ENCODE peak calls at places on chromosomes 12 and 14, in five cellular contexts. One of them, this sample, is unnamed.

GRCh38 chr14:23414254-23414653 is 6.2 kb upstream of the MYH6 start:
- DNase-seq in testis: peak
- DNase-seq in neural crest cell: no peak
- DNase-seq in GM13976: no peak
- DNase-seq in heart right ventricle: no peak
- DNase-seq in this sample: no peak

GRCh38 chr14:47606601-47607000 is 68.8 kb downstream of the MDGA2 start:
- DNase-seq in testis: no peak
- DNase-seq in heart right ventricle: no peak
- DNase-seq in neural crest cell: no peak
- DNase-seq in GM13976: no peak
- DNase-seq in this sample: no peak

GRCh38 chr12:59844775-59845174 is 248.9 kb downstream of the SLC16A7 start:
- DNase-seq in GM13976: no peak
- DNase-seq in neural crest cell: no peak
- DNase-seq in testis: no peak
- DNase-seq in heart right ventricle: no peak
- DNase-seq in this sample: no peak

GRCh38 chr14:21346532-21347135 is 37.2 kb downstream of the SUPT16H start:
- DNase-seq in testis: no peak
- DNase-seq in heart right ventricle: no peak
- DNase-seq in neural crest cell: no peak
- DNase-seq in GM13976: no peak
- DNase-seq in this sample: no peak

GRCh38 chr14:68671899-68672298 is 121.0 kb downstream of the ZFP36L1 start:
- DNase-seq in GM13976: no peak
- DNase-seq in testis: no peak
- DNase-seq in neural crest cell: no peak
- DNase-seq in heart right ventricle: no peak
- DNase-seq in this sample: peak

GRCh38 chr14:71742491-71742890 is 189.7 kb upstream of the RGS6 start:
- DNase-seq in GM13976: no peak
- DNase-seq in testis: no peak
- DNase-seq in neural crest cell: no peak
- DNase-seq in heart right ventricle: no peak
- DNase-seq in this sample: no peak

GRCh38 chr12:107344035-107344808 is 250.9 kb upstream of the CRY1 start:
- DNase-seq in neural crest cell: no peak
- DNase-seq in testis: no peak
- DNase-seq in GM13976: no peak
- DNase-seq in heart right ventricle: no peak
- DNase-seq in this sample: no peak

GRCh38 chr12:44523828-44524227 is 352.3 kb downstream of the NELL2 start:
- DNase-seq in GM13976: no peak
- DNase-seq in heart right ventricle: no peak
- DNase-seq in neural crest cell: no peak
- DNase-seq in testis: no peak
- DNase-seq in this sample: no peak

GRCh38 chr12:104526320-104526719 is 69.6 kb downstream of the CHST11 start:
- DNase-seq in heart right ventricle: no peak
- DNase-seq in GM13976: no peak
- DNase-seq in testis: no peak
- DNase-seq in neural crest cell: no peak
- DNase-seq in this sample: no peak

GRCh38 chr14:65833256-65833880 is 420.8 kb downstream of the FUT8 start:
- DNase-seq in heart right ventricle: no peak
- DNase-seq in testis: peak
- DNase-seq in GM13976: no peak
- DNase-seq in neural crest cell: no peak
- DNase-seq in this sample: no peak

GRCh38 chr12:58293308-58293983 is 352.1 kb downstream of the ATP23 start:
- DNase-seq in heart right ventricle: no peak
- DNase-seq in testis: no peak
- DNase-seq in neural crest cell: no peak
- DNase-seq in GM13976: no peak
- DNase-seq in this sample: no peak

GRCh38 chr12:123667771-123668170 is 3.1 kb upstream of the TCTN2 start:
- DNase-seq in GM13976: no peak
- DNase-seq in heart right ventricle: no peak
- DNase-seq in testis: no peak
- DNase-seq in neural crest cell: no peak
- DNase-seq in this sample: no peak

GRCh38 chr14:50059773-50060629 is 56.4 kb downstream of the VCPKMT start:
- DNase-seq in heart right ventricle: no peak
- DNase-seq in neural crest cell: no peak
- DNase-seq in GM13976: no peak
- DNase-seq in testis: no peak
- DNase-seq in this sample: no peak

GRCh38 chr14:55434805-55435174 is 5.6 kb downstream of the TBPL2 start:
- DNase-seq in heart right ventricle: no peak
- DNase-seq in GM13976: no peak
- DNase-seq in testis: no peak
- DNase-seq in neural crest cell: no peak
- DNase-seq in this sample: no peak

GRCh38 chr14:100620437-100621100 is 33.4 kb upstream of the BEGAIN start:
- DNase-seq in GM13976: no peak
- DNase-seq in neural crest cell: no peak
- DNase-seq in heart right ventricle: no peak
- DNase-seq in testis: no peak
- DNase-seq in this sample: no peak

GRCh38 chr14:93369393-93370266 is 22.6 kb downstream of the COX8C start:
- DNase-seq in GM13976: peak
- DNase-seq in neural crest cell: no peak
- DNase-seq in heart right ventricle: no peak
- DNase-seq in testis: no peak
- DNase-seq in this sample: no peak

GRCh38 chr14:25055998-25056687 is 6.2 kb upstream of the STXBP6 start:
- DNase-seq in GM13976: no peak
- DNase-seq in neural crest cell: no peak
- DNase-seq in testis: no peak
- DNase-seq in heart right ventricle: no peak
- DNase-seq in this sample: no peak

GRCh38 chr14:58969951-58970751 is 218.3 kb upstream of the DAAM1 start:
- DNase-seq in neural crest cell: no peak
- DNase-seq in heart right ventricle: no peak
- DNase-seq in GM13976: no peak
- DNase-seq in testis: no peak
- DNase-seq in this sample: no peak

GRCh38 chr14:104794641-104795467 is 694 bp downstream of the AKT1 start:
- DNase-seq in GM13976: peak
- DNase-seq in neural crest cell: no peak
- DNase-seq in testis: peak
- DNase-seq in heart right ventricle: no peak
- DNase-seq in this sample: peak

GRCh38 chr14:21093769-21094681 is 4.4 kb downstream of the ZNF219 start:
- DNase-seq in GM13976: no peak
- DNase-seq in neural crest cell: peak
- DNase-seq in heart right ventricle: no peak
- DNase-seq in testis: no peak
- DNase-seq in this sample: no peak

GRCh38 chr14:101074124-101075024 is 170.9 kb upstream of the RTL1 start:
- DNase-seq in testis: peak
- DNase-seq in heart right ventricle: no peak
- DNase-seq in GM13976: no peak
- DNase-seq in neural crest cell: no peak
- DNase-seq in this sample: no peak

GRCh38 chr12:95733156-95733825 is 57.3 kb downstream of the NTN4 start:
- DNase-seq in GM13976: no peak
- DNase-seq in testis: no peak
- DNase-seq in heart right ventricle: no peak
- DNase-seq in neural crest cell: no peak
- DNase-seq in this sample: no peak

GRCh38 chr12:64390275-64390851 is at the start of gene C12orf56:
- DNase-seq in heart right ventricle: peak
- DNase-seq in testis: no peak
- DNase-seq in GM13976: peak
- DNase-seq in neural crest cell: peak
- DNase-seq in this sample: no peak

GRCh38 chr12:87427770-87428169 is 601.4 kb downstream of the C12orf50 start:
- DNase-seq in neural crest cell: no peak
- DNase-seq in testis: no peak
- DNase-seq in heart right ventricle: no peak
- DNase-seq in GM13976: no peak
- DNase-seq in this sample: no peak

GRCh38 chr14:53458368-53458814 is 305.3 kb upstream of the DDHD1 start:
- DNase-seq in testis: no peak
- DNase-seq in GM13976: no peak
- DNase-seq in heart right ventricle: no peak
- DNase-seq in neural crest cell: no peak
- DNase-seq in this sample: no peak

GRCh38 chr14:70086685-70087379 is 101.9 kb downstream of the SLC8A3 start:
- DNase-seq in heart right ventricle: no peak
- DNase-seq in GM13976: peak
- DNase-seq in testis: peak
- DNase-seq in neural crest cell: peak
- DNase-seq in this sample: no peak

GRCh38 chr12:34605510-34605887 is 583.2 kb downstream of the ALG10 start:
- DNase-seq in testis: no peak
- DNase-seq in heart right ventricle: no peak
- DNase-seq in GM13976: peak
- DNase-seq in neural crest cell: no peak
- DNase-seq in this sample: no peak

GRCh38 chr14:94536836-94537235 is 24.4 kb upstream of the SERPINA4 start:
- DNase-seq in testis: peak
- DNase-seq in neural crest cell: no peak
- DNase-seq in GM13976: no peak
- DNase-seq in heart right ventricle: no peak
- DNase-seq in this sample: no peak

GRCh38 chr12:45688188-45688587 is 41.3 kb upstream of the ARID2 start:
- DNase-seq in GM13976: no peak
- DNase-seq in testis: no peak
- DNase-seq in neural crest cell: no peak
- DNase-seq in heart right ventricle: no peak
- DNase-seq in this sample: no peak

GRCh38 chr14:50763386-50764007 is 67.5 kb downstream of the NIN start:
- DNase-seq in neural crest cell: no peak
- DNase-seq in GM13976: no peak
- DNase-seq in heart right ventricle: no peak
- DNase-seq in testis: no peak
- DNase-seq in this sample: no peak

GRCh38 chr12:48512855-48513254 is 12.6 kb upstream of the OR8S1 start:
- DNase-seq in testis: no peak
- DNase-seq in neural crest cell: no peak
- DNase-seq in heart right ventricle: no peak
- DNase-seq in GM13976: peak
- DNase-seq in this sample: no peak

GRCh38 chr12:23707270-23707669 is 242.2 kb downstream of the SOX5 start:
- DNase-seq in testis: no peak
- DNase-seq in neural crest cell: no peak
- DNase-seq in GM13976: no peak
- DNase-seq in heart right ventricle: no peak
- DNase-seq in this sample: no peak

GRCh38 chr12:60926256-60926655 is 1330.4 kb downstream of the SLC16A7 start:
- DNase-seq in heart right ventricle: no peak
- DNase-seq in GM13976: no peak
- DNase-seq in neural crest cell: no peak
- DNase-seq in testis: no peak
- DNase-seq in this sample: no peak
- TF ChIP-seq CTCF in heart right ventricle: no peak
- TF ChIP-seq CTCF in GM13976: no peak
- TF ChIP-seq CTCF in neural crest cell: no peak
- TF ChIP-seq CTCF in testis: no peak
- TF ChIP-seq CTCF in this sample: no peak

GRCh38 chr14:89237923-89238529 is 179.0 kb downstream of the FOXN3 start:
- DNase-seq in heart right ventricle: no peak
- DNase-seq in GM13976: no peak
- DNase-seq in neural crest cell: no peak
- DNase-seq in testis: no peak
- DNase-seq in this sample: no peak
- TF ChIP-seq CTCF in heart right ventricle: peak
- TF ChIP-seq CTCF in GM13976: no peak
- TF ChIP-seq CTCF in neural crest cell: peak
- TF ChIP-seq CTCF in testis: no peak
- TF ChIP-seq CTCF in this sample: no peak

GRCh38 chr12:52404951-52405350 is 1.2 kb downstream of the KRT82 start:
- DNase-seq in heart right ventricle: no peak
- DNase-seq in testis: no peak
- DNase-seq in GM13976: no peak
- DNase-seq in neural crest cell: no peak
- DNase-seq in this sample: no peak

GRCh38 chr12:52411806-52412205 is 5.7 kb upstream of the KRT82 start:
- DNase-seq in neural crest cell: no peak
- DNase-seq in GM13976: no peak
- DNase-seq in testis: no peak
- DNase-seq in heart right ventricle: no peak
- DNase-seq in this sample: no peak

GRCh38 chr12:52405922-52406385 is at the start of gene KRT82:
- DNase-seq in neural crest cell: no peak
- DNase-seq in GM13976: no peak
- DNase-seq in testis: no peak
- DNase-seq in heart right ventricle: no peak
- DNase-seq in this sample: no peak

GRCh38 chr12:52403561-52403960 is 2.6 kb downstream of the KRT82 start:
- DNase-seq in neural crest cell: no peak
- DNase-seq in GM13976: no peak
- DNase-seq in heart right ventricle: no peak
- DNase-seq in testis: no peak
- DNase-seq in this sample: no peak

DNA sequence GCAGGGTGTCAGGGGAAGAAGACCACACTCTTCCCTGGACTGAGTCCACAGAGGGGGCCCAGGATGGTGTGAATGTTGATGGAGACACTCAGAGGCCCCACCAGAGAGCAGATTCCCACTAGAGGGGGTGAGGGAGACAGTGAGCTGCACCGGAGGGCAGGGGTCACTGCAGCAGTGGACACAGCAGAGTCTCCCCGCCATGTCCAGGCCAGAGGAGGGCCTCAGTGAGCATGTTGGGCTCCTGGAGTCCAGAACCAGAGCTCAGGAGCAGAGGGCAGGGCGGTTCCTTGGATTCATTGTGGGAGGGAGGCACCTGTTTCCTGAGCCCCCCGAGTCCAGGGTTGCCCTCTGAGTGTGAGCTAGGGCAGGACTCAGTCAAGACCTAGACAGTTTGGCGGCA is 1.8 kb upstream of the KRT82 start:
- DNase-seq in neural crest cell: no peak
- DNase-seq in GM13976: no peak
- DNase-seq in heart right ventricle: no peak
- DNase-seq in testis: no peak
- DNase-seq in this sample: no peak
- TF ChIP-seq CTCF in neural crest cell: no peak
- TF ChIP-seq CTCF in GM13976: no peak
- TF ChIP-seq CTCF in heart right ventricle: no peak
- TF ChIP-seq CTCF in testis: no peak
- TF ChIP-seq CTCF in this sample: no peak

DNA sequence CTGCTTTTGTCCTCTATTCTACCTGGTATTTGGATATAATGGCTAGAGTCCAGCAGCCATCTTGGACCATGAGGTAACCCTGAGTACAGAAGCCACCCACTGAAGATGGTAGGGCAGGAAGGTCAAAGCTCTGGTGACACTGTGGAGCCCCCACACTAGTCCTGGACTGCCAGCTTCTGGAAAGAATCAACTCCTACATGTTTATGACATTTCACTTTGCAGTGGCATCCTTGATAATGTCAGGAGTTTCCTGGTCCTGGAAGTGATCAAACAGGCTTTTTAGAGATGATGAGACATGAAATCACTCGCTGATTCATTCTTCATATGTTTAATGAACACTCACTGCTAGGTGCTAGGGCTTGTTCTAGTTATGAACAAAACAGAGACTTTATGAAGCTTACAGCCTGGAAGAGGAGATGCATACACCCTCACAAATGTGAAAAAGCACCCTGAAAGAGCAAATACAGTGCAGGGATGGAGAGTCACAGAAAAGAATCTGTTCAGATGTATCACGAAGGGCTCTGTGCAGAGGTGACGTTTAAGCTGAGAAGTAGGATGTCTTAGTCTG is 15.8 kb upstream of the HNF1A start:
- DNase-seq in GM13976: no peak
- DNase-seq in heart right ventricle: no peak
- DNase-seq in testis: no peak
- DNase-seq in neural crest cell: no peak
- DNase-seq in this sample: no peak
- TF ChIP-seq CTCF in GM13976: no peak
- TF ChIP-seq CTCF in heart right ventricle: no peak
- TF ChIP-seq CTCF in testis: no peak
- TF ChIP-seq CTCF in neural crest cell: no peak
- TF ChIP-seq CTCF in this sample: no peak

This sample was measured in ovary.